ENCODE peak calls at places on chromosomes 12 and 14, in ten cellular contexts. P is bronchial epithelial cell, E is adipocyte, F is GM12865, B is BJ, H is OCI-LY7, J is A549, M is fibroblast of mammary gland, W is SK-N-MC, X is foreskin fibroblast. O is an unnamed sample.

GRCh38 chr12:66025477-66025876 is 105.1 kb downstream of the LLPH start:
- DNase-seq in F (no peak), P (no peak), J (no peak), M (no peak), W (no peak), E (no peak), H (no peak), X (no peak), B (no peak), O (no peak)

GRCh38 chr12:118035194-118036041 is 18.9 kb downstream of the RFC5 start:
- DNase-seq in P (no peak), M (peak), B (no peak), E (peak), X (no peak), W (no peak), J (peak), F (peak), H (no peak), O (no peak)

GRCh38 chr14:57314690-57315089 is 45.9 kb downstream of the AP5M1 start:
- DNase-seq in X (no peak), F (no peak), W (no peak), J (no peak), P (no peak), H (no peak), E (no peak), M (no peak), B (no peak), O (no peak)

GRCh38 chr12:22275847-22276246 is 58.7 kb downstream of the ST8SIA1 start:
- DNase-seq in J (peak), M (peak), F (no peak), X (peak), E (peak), B (peak), H (no peak), P (peak), W (no peak), O (peak)

GRCh38 chr12:65532744-65533143 is 254.3 kb downstream of the MSRB3 start:
- DNase-seq in X (no peak), P (no peak), B (peak), E (peak), F (no peak), W (no peak), M (peak), H (no peak), J (no peak), O (no peak)

GRCh38 chr14:90740081-90740480 is 76.1 kb downstream of the TTC7B start:
- DNase-seq in B (no peak), M (no peak), F (no peak), H (no peak), E (no peak), X (no peak), J (no peak), P (no peak), W (no peak), O (no peak)

GRCh38 chr12:46219892-46220655 is 48.8 kb downstream of the SLC38A1 start:
- DNase-seq in W (no peak), J (peak), X (peak), F (no peak), E (peak), M (peak), H (no peak), B (peak), P (peak), O (no peak)

GRCh38 chr14:92471919-92472318 is 41.7 kb upstream of the RIN3 start:
- DNase-seq in M (peak), B (no peak), W (no peak), E (peak), F (no peak), J (peak), P (peak), X (peak), H (no peak), O (no peak)

GRCh38 chr14:61372842-61373555 is 51.6 kb downstream of the PRKCH start:
- DNase-seq in W (no peak), M (no peak), B (no peak), P (no peak), X (no peak), E (no peak), J (no peak), H (no peak), F (peak), O (no peak)

GRCh38 chr14:84085493-84085892 is 1444.5 kb upstream of the FLRT2 start:
- DNase-seq in B (no peak), H (no peak), F (no peak), P (no peak), E (peak), X (no peak), W (no peak), J (no peak), M (no peak), O (no peak)

GRCh38 chr12:8894378-8894777 is 19.9 kb upstream of the PHC1 start:
- DNase-seq in X (no peak), W (peak), M (no peak), B (no peak), J (no peak), E (no peak), H (no peak), P (no peak), F (no peak), O (no peak)

GRCh38 chr12:124655317-124656213 is 88.2 kb upstream of the NCOR2 start:
- DNase-seq in M (peak), P (peak), W (no peak), F (no peak), H (no peak), B (peak), X (peak), E (peak), J (peak), O (peak)

GRCh38 chr14:35607380-35607779 is 73.4 kb downstream of the INSM2 start:
- DNase-seq in J (no peak), M (no peak), H (no peak), P (no peak), X (no peak), B (no peak), E (no peak), F (no peak), W (no peak), O (no peak)

GRCh38 chr14:20415723-20416622 is 2.7 kb upstream of the TEP1 start:
- DNase-seq in B (no peak), X (no peak), H (peak), P (peak), W (peak), J (peak), M (peak), F (peak), E (peak), O (no peak)

GRCh38 chr12:118541945-118542344 is 165.6 kb downstream of the SUDS3 start:
- DNase-seq in X (no peak), P (no peak), B (no peak), F (no peak), J (peak), E (no peak), W (no peak), M (no peak), H (no peak), O (no peak)

GRCh38 chr14:97846156-97846555 is 1049.0 kb downstream of the VRK1 start:
- DNase-seq in M (no peak), B (no peak), F (no peak), J (no peak), X (no peak), W (no peak), P (no peak), H (no peak), E (no peak), O (no peak)

GRCh38 chr12:102964872-102965271 is 7.4 kb downstream of the ASCL1 start:
- DNase-seq in E (no peak), X (no peak), J (peak), F (peak), M (no peak), P (no peak), B (no peak), W (no peak), H (no peak), O (no peak)

GRCh38 chr12:130633771-130634170 is 82.3 kb downstream of the RIMBP2 start:
- DNase-seq in B (no peak), F (no peak), M (no peak), E (no peak), W (no peak), J (no peak), H (no peak), P (peak), X (no peak), O (no peak)

GRCh38 chr12:122133192-122133950 is 40.6 kb downstream of the IL31 start:
- DNase-seq in W (no peak), J (no peak), X (no peak), P (no peak), H (no peak), B (no peak), M (no peak), E (no peak), F (no peak), O (no peak)

GRCh38 chr14:79809849-79810612 is 401.3 kb downstream of the DIO2 start:
- DNase-seq in E (no peak), H (peak), M (peak), P (peak), B (no peak), X (no peak), W (no peak), J (peak), F (peak), O (no peak)

GRCh38 chr12:18079541-18080230 is 10.3 kb downstream of the RERGL start:
- DNase-seq in E (no peak), B (no peak), J (no peak), M (no peak), P (peak), H (no peak), W (no peak), X (no peak), F (no peak), O (no peak)

GRCh38 chr14:49193365-49194050 is 392.7 kb downstream of the RPS29 start:
- DNase-seq in P (no peak), J (no peak), E (no peak), F (peak), X (no peak), H (no peak), B (no peak), W (no peak), M (no peak), O (no peak)

GRCh38 chr12:92424338-92424737 is 278.5 kb upstream of the PLEKHG7 start:
- DNase-seq in X (peak), H (no peak), J (no peak), B (no peak), W (no peak), P (peak), F (no peak), M (peak), E (peak), O (no peak)

GRCh38 chr14:104750658-104751057 is 2.3 kb upstream of the SIVA1 start:
- DNase-seq in M (no peak), J (peak), H (peak), F (no peak), X (no peak), W (no peak), P (no peak), E (no peak), B (no peak), O (no peak)

GRCh38 chr12:81176796-81177195 is 98.9 kb downstream of the ACSS3 start:
- DNase-seq in W (no peak), B (no peak), E (no peak), F (no peak), M (peak), J (no peak), P (no peak), X (no peak), H (no peak), O (no peak)

GRCh38 chr14:45096218-45096617 is 12.3 kb downstream of the PRPF39 start:
- DNase-seq in H (no peak), E (no peak), W (no peak), M (no peak), J (no peak), P (no peak), F (no peak), B (no peak), X (no peak), O (no peak)

GRCh38 chr14:79037114-79037513 is 866.9 kb downstream of the NRXN3 start:
- DNase-seq in E (no peak), H (no peak), F (no peak), W (no peak), B (no peak), X (no peak), P (no peak), M (no peak), J (no peak), O (no peak)

GRCh38 chr12:71871116-71871515 is 31.6 kb downstream of the TBC1D15 start:
- DNase-seq in H (no peak), E (peak), M (peak), F (no peak), X (peak), P (peak), J (no peak), B (no peak), W (no peak), O (no peak)

GRCh38 chr14:54177861-54178591 is 218.8 kb upstream of the CDKN3 start:
- DNase-seq in F (no peak), E (peak), X (no peak), H (no peak), W (no peak), P (no peak), J (no peak), B (no peak), M (no peak), O (no peak)

GRCh38 chr14:102362084-102362483 is 606 bp downstream of the CINP start:
- DNase-seq in B (peak), W (no peak), M (peak), H (peak), X (peak), J (no peak), F (peak), E (peak), P (peak), O (no peak)

GRCh38 chr12:42338280-42338679 is 12.3 kb downstream of the PPHLN1 start:
- DNase-seq in M (no peak), J (no peak), H (no peak), P (no peak), W (no peak), E (no peak), B (no peak), F (no peak), X (no peak), O (no peak)

DNA sequence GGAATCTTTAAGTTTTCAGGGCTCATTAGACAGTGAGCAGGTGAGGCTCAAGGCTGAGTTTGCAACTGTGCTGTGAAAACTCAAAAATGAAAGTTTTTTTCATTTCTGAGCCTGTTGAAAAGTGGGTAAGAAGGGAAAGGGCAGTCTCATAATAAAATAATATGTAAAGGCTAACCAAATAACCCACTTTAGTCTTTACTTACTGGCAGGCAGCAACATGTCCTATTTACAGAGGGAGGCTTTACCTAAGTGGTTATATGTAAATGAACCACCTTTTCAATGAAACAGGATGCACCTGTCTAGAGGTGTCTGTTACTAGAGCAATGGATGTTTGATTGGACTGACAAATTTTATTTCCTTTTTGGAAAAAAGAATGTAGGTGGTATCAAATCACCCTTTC is 158.0 kb downstream of the ETV6 start:
- DNase-seq in P (peak), M (no peak), X (no peak), F (peak), H (peak), W (no peak), B (no peak), J (no peak), E (no peak), O (no peak)
- H3K4me3 ChIP-seq in P (no peak), M (no peak), X (no peak), F (no peak), H (peak), W (no peak), B (no peak), J (no peak), E (no peak), O (no peak)

GRCh38 chr14:26930576-26930975 is 332.7 kb upstream of the NOVA1 start:
- DNase-seq in P (no peak), J (no peak), W (no peak), H (no peak), F (no peak), X (no peak), E (no peak), M (no peak), B (no peak), O (no peak)
- H3K4me3 ChIP-seq in P (no peak), J (no peak), W (no peak), H (no peak), F (no peak), X (no peak), E (no peak), M (no peak), B (no peak), O (no peak)

GRCh38 chr12:76158518-76159321 is 74.2 kb upstream of the NAP1L1 start:
- DNase-seq in E (peak), X (peak), W (no peak), P (peak), H (peak), M (peak), J (peak), F (peak), B (peak), O (peak)
- H3K4me3 ChIP-seq in E (peak), X (no peak), W (no peak), P (no peak), H (peak), M (no peak), J (no peak), F (peak), B (no peak), O (no peak)

GRCh38 chr12:2177751-2178150 is 125.0 kb downstream of the CACNA1C start:
- DNase-seq in P (no peak), F (no peak), J (no peak), H (no peak), B (no peak), M (peak), X (no peak), E (no peak), W (no peak), O (no peak)

GRCh38 chr12:2179953-2180736 is 127.4 kb downstream of the CACNA1C start:
- DNase-seq in B (peak), W (no peak), E (peak), H (no peak), M (peak), J (peak), P (peak), F (no peak), X (peak), O (peak)

GRCh38 chr12:2180737-2181082 is 127.9 kb downstream of the CACNA1C start:
- DNase-seq in P (no peak), W (no peak), H (no peak), X (no peak), E (no peak), B (no peak), F (no peak), M (no peak), J (no peak), O (no peak)

GRCh38 chr12:2179058-2179457 is 126.3 kb downstream of the CACNA1C start:
- DNase-seq in J (no peak), F (no peak), E (no peak), B (no peak), X (no peak), H (no peak), M (peak), P (no peak), W (no peak), O (no peak)

DNA sequence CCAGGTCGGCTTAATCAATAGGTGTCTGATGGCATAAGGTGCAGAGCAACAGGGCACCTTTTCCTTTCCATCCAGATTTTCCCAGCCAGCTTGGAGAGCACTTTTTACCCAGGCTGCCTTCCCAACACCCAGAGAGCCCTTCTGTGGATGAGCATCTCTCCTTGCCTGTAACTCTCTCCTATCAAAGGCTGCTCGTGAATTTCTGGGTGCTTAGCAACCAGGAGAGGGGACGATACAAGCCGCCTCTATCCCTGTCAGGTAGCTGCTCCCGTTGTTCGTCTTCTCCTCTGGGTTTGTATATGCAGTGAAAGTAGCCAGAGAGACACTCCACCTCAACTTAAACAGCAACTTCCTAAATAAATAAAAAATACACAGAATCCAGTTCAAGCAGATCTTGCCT is 124.2 kb downstream of the CACNA1C start:
- DNase-seq in M (no peak), F (no peak), X (no peak), B (no peak), H (no peak), W (no peak), P (no peak), E (no peak), J (no peak), O (no peak)
- H3K4me3 ChIP-seq in M (no peak), F (no peak), X (no peak), B (no peak), H (no peak), W (no peak), P (no peak), E (no peak), J (no peak), O (no peak)

GRCh38 chr12:107749094-107749493 is 11.8 kb downstream of the PRDM4 start:
- DNase-seq in J (no peak), H (no peak), X (peak), M (peak), F (no peak), P (peak), E (peak), W (no peak), B (no peak), O (no peak)
- H3K4me3 ChIP-seq in J (no peak), H (no peak), X (no peak), M (no peak), F (no peak), P (no peak), E (peak), W (no peak), B (no peak), O (no peak)

GRCh38 chr12:54421175-54421872 is 2.3 kb upstream of the ITGA5 start:
- DNase-seq in B (no peak), H (no peak), W (no peak), F (no peak), E (no peak), M (peak), X (peak), J (no peak), P (no peak), O (no peak)
- H3K4me3 ChIP-seq in B (no peak), H (no peak), W (no peak), F (no peak), E (peak), M (no peak), X (no peak), J (no peak), P (no peak), O (no peak)

GRCh38 chr14:74251546-74252030 is 12.3 kb downstream of the VSX2 start:
- DNase-seq in H (peak), P (peak), E (peak), J (peak), X (peak), M (peak), F (peak), W (peak), B (peak), O (peak)
- H3K4me3 ChIP-seq in H (no peak), P (no peak), E (peak), J (peak), X (peak), M (peak), F (peak), W (peak), B (peak), O (peak)

DNA sequence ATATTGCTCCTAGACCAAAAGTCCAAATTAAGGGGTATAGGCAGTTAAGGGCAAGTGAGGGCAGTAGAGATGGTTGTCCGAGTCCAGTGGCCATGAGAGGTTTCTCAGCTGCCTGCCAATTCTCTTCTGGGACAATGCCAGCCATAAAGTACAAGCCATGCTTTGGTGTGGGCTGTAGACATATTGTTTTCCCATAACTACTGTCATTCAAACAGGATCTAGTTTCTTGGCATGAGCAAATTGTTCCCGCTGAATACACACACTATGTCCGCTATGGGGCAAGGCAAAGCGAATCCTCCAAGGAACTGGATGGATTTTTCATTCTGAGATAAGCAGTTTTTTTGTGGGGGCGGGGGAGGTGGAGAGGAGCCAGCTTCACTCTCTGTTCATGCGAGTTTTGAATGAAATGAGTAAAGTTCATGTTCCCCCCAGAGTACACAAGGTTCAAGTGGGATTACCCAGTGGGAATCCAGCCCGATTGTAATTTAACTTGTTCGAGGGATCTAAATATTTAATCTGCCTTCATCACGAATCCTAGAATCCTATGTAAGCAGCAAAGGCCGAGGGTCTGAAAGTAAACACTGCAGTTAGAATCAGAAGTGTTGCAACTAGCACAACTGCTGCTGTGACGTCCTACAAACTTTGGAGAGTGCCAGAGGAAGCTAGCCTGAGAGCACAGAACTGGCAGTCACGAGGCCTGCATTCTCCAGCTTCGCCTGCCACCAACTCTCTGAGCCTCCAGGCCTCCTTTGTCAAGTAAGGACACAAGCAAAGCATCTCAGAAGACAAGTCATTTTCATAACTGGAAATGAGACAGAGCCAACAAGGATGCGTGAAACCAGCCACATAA is 137.0 kb downstream of the CRADD start:
- DNase-seq in H (no peak), X (peak), B (no peak), E (peak), J (no peak), W (no peak), M (peak), F (peak), P (no peak), O (peak)
- H3K4me3 ChIP-seq in H (no peak), X (no peak), B (no peak), E (peak), J (no peak), W (peak), M (no peak), F (no peak), P (no peak), O (peak)

GRCh38 chr14:55582741-55583140 is 2.7 kb downstream of the KTN1 start:
- DNase-seq in B (no peak), F (peak), H (peak), X (no peak), P (no peak), E (no peak), W (no peak), J (no peak), M (no peak), O (no peak)
- H3K4me3 ChIP-seq in B (no peak), F (peak), H (peak), X (no peak), P (no peak), E (no peak), W (peak), J (no peak), M (no peak), O (no peak)